ENCODE peak calls at places on chromosomes 11 and 22, in six cellular contexts. S, Q, R, T, Z and Y are unnamed samples.

GRCh38 chr11:2943711-2944118 is 14.5 kb upstream of the PHLDA2 start:
- DNase-seq in S (peak), R (no peak), T (no peak), Q (no peak), Z (no peak), Y (no peak)

GRCh38 chr11:28919194-28919593 is 811.0 kb downstream of the METTL15 start:
- DNase-seq in Z (no peak), R (no peak), T (no peak), S (no peak), Q (no peak), Y (no peak)

GRCh38 chr11:35236667-35237003 is 97.7 kb downstream of the CD44 start:
- DNase-seq in S (no peak), T (no peak), Z (no peak), R (no peak), Q (peak), Y (no peak)

GRCh38 chr22:40423246-40423753 is 52.9 kb downstream of the SGSM3 start:
- DNase-seq in R (no peak), T (no peak), Z (no peak), S (peak), Q (no peak), Y (no peak)

GRCh38 chr11:11464555-11464954 is 111.5 kb upstream of the CSNK2A3 start:
- DNase-seq in S (no peak), Q (no peak), T (no peak), R (no peak), Z (no peak), Y (no peak)

GRCh38 chr11:103547009-103547408 is 437.8 kb downstream of the DYNC2H1 start:
- DNase-seq in T (no peak), Z (no peak), R (no peak), Q (no peak), S (no peak), Y (no peak)

GRCh38 chr11:45774023-45774655 is 30.8 kb upstream of the SLC35C1 start:
- DNase-seq in Q (no peak), S (no peak), Z (no peak), T (no peak), R (no peak), Y (no peak)

GRCh38 chr11:6604081-6604626 is 580 bp downstream of the ILK start:
- DNase-seq in R (no peak), Q (no peak), T (peak), Z (peak), S (peak), Y (no peak)

GRCh38 chr22:26550498-26551033 is 38.3 kb upstream of the TFIP11 start:
- DNase-seq in S (peak), T (no peak), R (no peak), Z (peak), Q (peak), Y (peak)

GRCh38 chr11:131094828-131095227 is 178.5 kb upstream of the SNX19 start:
- DNase-seq in R (no peak), S (no peak), Q (no peak), Z (no peak), T (no peak), Y (no peak)

GRCh38 chr11:72338741-72339140 is 94.8 kb upstream of the PHOX2A start:
- DNase-seq in T (no peak), Q (peak), R (no peak), Z (no peak), S (no peak), Y (no peak)

GRCh38 chr22:32040324-32040904 is 2.6 kb upstream of the SLC5A1 start:
- DNase-seq in Z (no peak), R (no peak), Q (no peak), S (no peak), T (no peak), Y (no peak)

GRCh38 chr11:1511937-1512496 is 25.4 kb upstream of the MOB2 start:
- DNase-seq in R (no peak), Q (no peak), Z (no peak), S (no peak), T (no peak), Y (no peak)

GRCh38 chr11:12900496-12900895 is 108.6 kb upstream of the RASSF10 start:
- DNase-seq in R (no peak), T (no peak), Q (peak), Z (peak), S (no peak), Y (peak)

GRCh38 chr22:31753005-31753633 is 700 bp upstream of the DEPDC5 start:
- DNase-seq in S (peak), R (no peak), Q (no peak), Z (peak), T (peak), Y (no peak)

GRCh38 chr11:130522284-130522961 is 74.0 kb downstream of the ADAMTS15 start:
- DNase-seq in T (peak), R (peak), Z (peak), S (peak), Q (peak), Y (peak)

GRCh38 chr22:22099833-22100812 is 117.5 kb upstream of the TOP3B start:
- DNase-seq in Z (peak), S (no peak), Q (no peak), R (peak), T (no peak), Y (no peak)

GRCh38 chr11:68380786-68381622 is 68.6 kb downstream of the LRP5 start:
- DNase-seq in T (no peak), Z (peak), S (peak), R (no peak), Q (no peak), Y (no peak)

GRCh38 chr11:72848846-72849466 is 34.7 kb downstream of the ATG16L2 start:
- DNase-seq in Z (peak), T (no peak), R (no peak), Q (no peak), S (no peak), Y (no peak)

GRCh38 chr11:22920939-22921565 is 60.8 kb upstream of the CCDC179 start:
- DNase-seq in S (peak), Z (peak), R (no peak), Q (peak), T (no peak), Y (peak)

GRCh38 chr22:47395481-47395880 is 633.0 kb downstream of the TBC1D22A start:
- DNase-seq in S (peak), R (no peak), T (no peak), Q (no peak), Z (peak), Y (no peak)

GRCh38 chr11:39965701-39966100 is 1493.8 kb downstream of the LRRC4C start:
- DNase-seq in T (no peak), Z (no peak), R (no peak), Q (no peak), S (no peak), Y (no peak)

GRCh38 chr22:30668306-30668655 is 606 bp upstream of the DUSP18 start:
- DNase-seq in R (peak), T (no peak), S (no peak), Z (no peak), Q (no peak), Y (no peak)

GRCh38 chr11:10786451-10786850 is 22.3 kb downstream of the EIF4G2 start:
- DNase-seq in Z (no peak), T (no peak), S (no peak), Q (no peak), R (no peak), Y (no peak)

GRCh38 chr22:17118342-17118741 is 2.8 kb downstream of the TMEM121B start:
- DNase-seq in S (no peak), Z (no peak), T (no peak), R (no peak), Q (no peak), Y (no peak)

GRCh38 chr11:74319139-74319538 is 7.7 kb upstream of the P4HA3 start:
- DNase-seq in Z (peak), S (peak), Q (peak), R (no peak), T (no peak), Y (peak)

GRCh38 chr11:14520086-14520901 is at the start of gene PSMA1:
- DNase-seq in Q (peak), S (peak), R (peak), Z (peak), T (peak), Y (peak)

GRCh38 chr11:93236741-93237675 is 39.2 kb upstream of the SLC36A4 start:
- DNase-seq in T (no peak), S (peak), Z (peak), R (peak), Q (no peak), Y (no peak)

GRCh38 chr11:13885083-13885482 is 77.4 kb upstream of the SPON1 start:
- DNase-seq in S (no peak), Q (no peak), T (no peak), Z (no peak), R (no peak), Y (no peak)

GRCh38 chr11:111585371-111585770 is 16.9 kb upstream of the SIK2 start:
- DNase-seq in Z (peak), R (no peak), T (no peak), Q (no peak), S (no peak), Y (peak)

DNA sequence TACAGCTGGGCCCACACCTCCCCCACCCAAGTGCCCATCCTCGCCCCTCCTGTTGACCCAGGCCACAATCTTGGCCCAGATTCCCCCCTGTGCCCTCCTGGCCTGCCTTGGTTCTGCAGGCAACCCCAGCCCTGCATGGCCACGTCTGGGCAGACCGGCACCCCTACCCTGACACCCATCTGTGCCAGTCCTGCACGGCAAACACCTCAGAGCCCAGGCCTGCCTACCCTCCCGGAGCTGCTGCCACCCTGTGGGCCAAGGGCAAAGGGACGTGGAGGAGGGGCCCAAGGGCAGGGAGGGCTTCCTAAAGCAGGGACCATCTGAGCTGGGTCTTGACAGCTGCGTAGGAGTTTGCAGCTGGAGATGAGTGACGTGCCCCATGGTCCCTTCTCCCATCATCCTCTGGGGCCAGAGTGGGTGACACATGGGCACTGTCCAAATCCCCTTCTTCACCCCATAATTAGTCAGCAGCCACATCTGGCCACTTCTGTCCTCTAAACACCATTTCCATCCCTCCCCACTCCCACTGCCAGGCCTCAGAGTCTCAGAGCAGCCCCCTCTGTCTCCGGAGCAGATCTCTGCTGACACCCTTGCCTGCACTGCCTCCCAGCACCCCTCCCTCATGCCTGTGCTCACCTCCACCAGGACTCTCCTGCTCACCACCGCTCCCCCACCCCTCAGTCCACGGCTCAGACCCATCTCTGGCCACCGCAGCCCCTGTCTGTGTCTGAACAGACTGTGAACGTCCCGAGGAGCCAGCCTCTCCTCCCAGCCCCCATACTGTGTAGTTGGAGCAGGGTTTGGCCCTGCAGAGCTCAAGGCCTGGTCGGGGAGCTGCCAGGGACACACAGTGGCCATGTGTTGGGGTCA is 35.6 kb upstream of the PPARA start:
- DNase-seq in T (no peak), Q (no peak), R (no peak), S (peak), Z (no peak), Y (no peak)
- TF ChIP-seq CTCF in T (no peak), Q (no peak), R (no peak), S (peak), Z (no peak), Y (no peak)

DNA sequence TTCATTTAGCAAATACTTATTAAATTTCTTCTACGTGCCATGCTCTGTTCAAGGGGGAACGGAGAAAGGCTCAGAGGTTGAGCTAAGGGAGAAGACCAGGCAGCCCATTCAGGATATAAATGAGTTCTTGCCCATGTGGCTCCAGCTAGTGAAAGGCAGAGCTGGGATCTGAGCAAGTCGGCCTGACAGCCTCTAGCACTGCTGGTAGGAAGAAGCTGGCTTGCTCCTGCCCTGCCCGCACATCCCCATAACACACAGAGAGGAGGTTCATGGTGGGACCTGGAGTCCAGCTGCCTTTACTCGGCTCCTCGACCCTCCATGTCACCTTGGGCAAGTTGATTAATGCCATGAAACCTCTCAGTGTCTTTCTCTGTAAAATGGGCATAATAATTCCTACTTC is 2.0 kb downstream of the SLC15A3 start:
- DNase-seq in S (no peak), T (no peak), Z (no peak), Q (no peak), R (no peak), Y (no peak)
- H3K4me3 ChIP-seq in S (no peak), T (no peak), Z (no peak), Q (no peak), R (no peak), Y (no peak)

GRCh38 chr11:63643205-63643604 is 28.0 kb downstream of the ATL3 start:
- DNase-seq in Q (no peak), R (no peak), Z (no peak), S (no peak), T (no peak), Y (no peak)

GRCh38 chr11:63639195-63639832 is 25.1 kb upstream of the PLAAT3 start:
- DNase-seq in Z (peak), S (no peak), R (no peak), Q (no peak), T (no peak), Y (no peak)

GRCh38 chr11:63635762-63636465 is 21.7 kb upstream of the PLAAT3 start:
- DNase-seq in Q (no peak), R (peak), S (peak), T (peak), Z (peak), Y (no peak)

GRCh38 chr11:63641727-63642126 is 27.5 kb upstream of the PLAAT3 start:
- DNase-seq in R (no peak), Z (peak), S (no peak), T (no peak), Q (no peak), Y (no peak)
- TF ChIP-seq CTCF in R (peak), Z (no peak), S (no peak), T (no peak), Q (no peak), Y (no peak)

DNA sequence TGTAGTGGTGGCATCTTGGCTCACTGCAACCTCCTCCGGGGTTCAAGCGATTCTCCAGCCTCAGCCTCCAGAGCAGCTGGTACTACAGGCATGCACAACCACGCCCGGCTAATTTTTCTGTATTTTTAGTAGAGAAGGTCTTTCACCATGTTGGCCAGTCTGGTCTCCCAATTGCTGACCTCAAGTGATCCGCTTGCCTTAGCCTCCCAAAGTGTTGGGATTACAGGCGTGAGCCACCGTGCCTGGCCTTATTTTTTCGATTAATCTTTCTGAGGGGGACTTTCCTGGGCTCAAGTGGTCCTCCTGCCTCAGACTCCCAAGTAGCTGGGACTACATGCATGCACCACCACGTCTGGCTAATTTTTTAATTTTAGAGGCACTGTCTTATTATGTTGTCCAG is 5.6 kb downstream of the SNU13 start:
- DNase-seq in S (peak), T (no peak), R (no peak), Z (no peak), Q (no peak), Y (no peak)
- H3K4me3 ChIP-seq in S (no peak), T (no peak), R (peak), Z (peak), Q (peak), Y (peak)

GRCh38 chr22:43829448-43829821 is 17.3 kb upstream of the EFCAB6 start:
- DNase-seq in T (no peak), R (no peak), S (no peak), Q (no peak), Z (no peak), Y (no peak)

GRCh38 chr22:43827336-43827735 is 15.2 kb upstream of the EFCAB6 start:
- DNase-seq in S (no peak), T (no peak), Z (no peak), Q (no peak), R (no peak), Y (no peak)

GRCh38 chr22:43829904-43830851 is 18.1 kb upstream of the EFCAB6 start:
- DNase-seq in T (peak), Q (no peak), R (no peak), Z (peak), S (no peak), Y (no peak)

GRCh38 chr22:43827926-43828710 is 16.0 kb upstream of the EFCAB6 start:
- DNase-seq in R (no peak), T (no peak), S (peak), Q (no peak), Z (no peak), Y (no peak)

DNA sequence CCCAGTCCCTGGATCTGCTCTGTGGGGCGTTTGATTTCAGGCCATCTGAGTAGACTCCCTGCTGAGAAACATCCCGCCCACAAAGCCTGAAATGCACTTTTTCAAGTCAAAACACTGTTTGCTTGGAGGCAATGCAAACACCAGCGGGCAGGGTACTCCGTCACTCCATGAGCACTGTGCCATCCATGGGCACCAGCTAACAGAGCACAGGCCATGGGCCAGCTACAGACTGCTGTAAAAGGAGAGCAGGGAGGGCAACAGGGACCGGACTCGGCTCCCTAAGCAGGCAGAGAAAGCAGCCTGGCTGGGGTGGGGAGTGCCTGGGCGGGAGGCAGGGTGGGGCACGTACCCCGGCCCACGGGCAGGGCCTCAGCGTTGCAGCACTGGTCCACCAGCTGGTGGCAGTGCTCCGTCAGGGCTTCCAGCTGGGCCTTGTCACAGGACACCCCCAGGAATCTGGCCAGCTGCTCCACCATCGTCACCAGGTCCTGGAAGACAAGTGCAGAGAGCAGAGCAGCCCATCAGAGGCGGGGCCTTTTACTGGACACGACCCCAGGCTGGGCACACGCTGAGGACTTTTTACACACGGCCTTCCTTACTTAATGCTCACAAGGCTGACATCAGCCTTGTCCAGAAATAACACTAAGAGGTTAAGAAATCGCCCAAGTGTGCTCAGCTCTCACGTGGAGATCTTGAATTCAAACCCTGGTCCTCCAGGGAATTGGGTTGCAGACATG is 16.8 kb upstream of the EFCAB6 start:
- DNase-seq in S (peak), Z (peak), Q (no peak), R (no peak), T (peak), Y (no peak)
- TF ChIP-seq CTCF in S (no peak), Z (no peak), Q (no peak), R (no peak), T (no peak), Y (no peak)

GRCh38 chr22:36583546-36583945 is 54.6 kb upstream of the EIF3D start:
- DNase-seq in T (no peak), Z (no peak), S (no peak), Q (no peak), R (no peak), Y (no peak)
- H3K4me3 ChIP-seq in T (no peak), Z (no peak), S (no peak), Q (no peak), R (no peak), Y (no peak)

GRCh38 chr11:3984896-3985295 is 109.7 kb upstream of the RRM1 start:
- DNase-seq in Q (no peak), T (no peak), S (no peak), Z (peak), R (no peak), Y (no peak)
- TF ChIP-seq CTCF in Q (peak), T (no peak), S (no peak), Z (no peak), R (no peak), Y (peak)

GRCh38 chr22:49866134-49866533 is 12.5 kb downstream of the ZBED4 start:
- DNase-seq in Z (no peak), Q (no peak), S (no peak), R (no peak), T (no peak), Y (no peak)
- H3K4me3 ChIP-seq in Z (no peak), Q (no peak), S (no peak), R (no peak), T (no peak), Y (no peak)

GRCh38 chr11:17498475-17498874 is 21.8 kb upstream of the ABCC8 start:
- DNase-seq in Z (no peak), R (no peak), Q (no peak), S (no peak), T (no peak), Y (no peak)
- TF ChIP-seq CTCF in Z (peak), R (no peak), Q (no peak), S (no peak), T (no peak), Y (peak)